ENCODE peak calls at places on chromosomes 12 and 14, in six cellular contexts. Y is trophoblast cell, S is IMR-90, L is mesendoderm, F is mesenchymal stem cell, Z is H9. V is an unnamed sample.

GRCh38 chr12:80282761-80283160 is 161.3 kb upstream of the PTPRQ start:
- DNase-seq in L (no peak), F (peak), S (peak), Z (no peak), Y (no peak), V (no peak)

GRCh38 chr12:96338852-96339478 is 61.3 kb downstream of the CDK17 start:
- DNase-seq in F (no peak), Z (no peak), L (no peak), Y (no peak), S (no peak), V (no peak)

GRCh38 chr12:121214171-121214777 is 4.3 kb downstream of the P2RX4 start:
- DNase-seq in F (peak), L (no peak), Y (peak), Z (no peak), S (peak), V (no peak)

GRCh38 chr12:88334271-88334670 is 192.2 kb downstream of the TMTC3 start:
- DNase-seq in F (peak), L (no peak), Z (no peak), Y (peak), S (peak), V (peak)

GRCh38 chr12:47967461-47968430 is 4.3 kb downstream of the TMEM106C start:
- DNase-seq in Z (no peak), Y (no peak), S (peak), L (no peak), F (peak), V (no peak)

GRCh38 chr12:124497658-124498057 is 69.8 kb downstream of the NCOR2 start:
- DNase-seq in Y (peak), Z (no peak), S (peak), F (peak), L (no peak), V (no peak)

GRCh38 chr14:101254805-101255764 is 306.2 kb upstream of the DIO3 start:
- DNase-seq in S (no peak), L (no peak), F (no peak), Z (no peak), Y (peak), V (no peak)

GRCh38 chr14:38208825-38209562 is 1.3 kb downstream of the SSTR1 start:
- DNase-seq in Z (peak), Y (no peak), S (peak), F (peak), L (no peak), V (peak)

GRCh38 chr14:22865424-22866215 is 5.9 kb upstream of the LRP10 start:
- DNase-seq in L (peak), Z (peak), F (no peak), S (no peak), Y (no peak), V (no peak)

GRCh38 chr12:21800011-21800410 is 25.5 kb upstream of the KCNJ8 start:
- DNase-seq in Y (no peak), F (no peak), Z (no peak), S (no peak), L (no peak), V (no peak)

GRCh38 chr14:59101441-59101840 is 87.0 kb upstream of the DAAM1 start:
- DNase-seq in Z (no peak), S (peak), F (no peak), L (no peak), Y (no peak), V (no peak)

GRCh38 chr12:9051156-9051545 is 61.8 kb downstream of the KLRG1 start:
- DNase-seq in Y (no peak), F (no peak), L (peak), Z (no peak), S (no peak), V (no peak)

GRCh38 chr12:5260591-5261086 is 171.3 kb upstream of the NTF3 start:
- DNase-seq in F (no peak), Y (no peak), L (no peak), S (no peak), Z (no peak), V (no peak)

GRCh38 chr14:33477752-33478151 is 473.1 kb downstream of the EGLN3 start:
- DNase-seq in Z (no peak), L (no peak), F (no peak), S (no peak), Y (no peak), V (peak)

GRCh38 chr12:29152223-29152868 is 3.3 kb downstream of the FAR2 start:
- DNase-seq in S (no peak), Z (no peak), F (no peak), Y (no peak), L (no peak), V (no peak)

GRCh38 chr14:24136684-24137528 is 912 bp downstream of the PSME1 start:
- DNase-seq in F (no peak), L (no peak), Z (no peak), Y (no peak), S (no peak), V (no peak)

GRCh38 chr12:18320036-18320617 is 58.8 kb downstream of the PIK3C2G start:
- DNase-seq in Z (peak), L (peak), Y (peak), S (peak), F (peak), V (peak)

GRCh38 chr14:57835751-57836150 is 30.1 kb downstream of the SLC35F4 start:
- DNase-seq in L (peak), F (no peak), Z (no peak), Y (no peak), S (no peak), V (no peak)

GRCh38 chr12:132045751-132046150 is 96.0 kb downstream of the EP400 start:
- DNase-seq in F (no peak), L (no peak), S (no peak), Y (no peak), Z (no peak), V (no peak)

GRCh38 chr12:56839489-56840442 is 76.6 kb downstream of the HSD17B6 start:
- DNase-seq in F (peak), Y (peak), Z (peak), S (peak), L (peak), V (peak)

GRCh38 chr12:12779529-12779928 is 5.9 kb upstream of the APOLD1 start:
- DNase-seq in Z (no peak), F (peak), Y (peak), L (no peak), S (peak), V (no peak)

GRCh38 chr12:90152897-90153624 is 444.4 kb upstream of the ATP2B1 start:
- DNase-seq in F (peak), Y (peak), Z (peak), S (no peak), L (peak), V (no peak)

GRCh38 chr12:40393031-40393430 is 168.2 kb downstream of the LRRK2 start:
- DNase-seq in F (no peak), S (no peak), Z (no peak), L (no peak), Y (no peak), V (no peak)
- H3K23ac ChIP-seq in F (no peak), S (no peak), Z (no peak), L (no peak), Y (no peak), V (no peak)

DNA sequence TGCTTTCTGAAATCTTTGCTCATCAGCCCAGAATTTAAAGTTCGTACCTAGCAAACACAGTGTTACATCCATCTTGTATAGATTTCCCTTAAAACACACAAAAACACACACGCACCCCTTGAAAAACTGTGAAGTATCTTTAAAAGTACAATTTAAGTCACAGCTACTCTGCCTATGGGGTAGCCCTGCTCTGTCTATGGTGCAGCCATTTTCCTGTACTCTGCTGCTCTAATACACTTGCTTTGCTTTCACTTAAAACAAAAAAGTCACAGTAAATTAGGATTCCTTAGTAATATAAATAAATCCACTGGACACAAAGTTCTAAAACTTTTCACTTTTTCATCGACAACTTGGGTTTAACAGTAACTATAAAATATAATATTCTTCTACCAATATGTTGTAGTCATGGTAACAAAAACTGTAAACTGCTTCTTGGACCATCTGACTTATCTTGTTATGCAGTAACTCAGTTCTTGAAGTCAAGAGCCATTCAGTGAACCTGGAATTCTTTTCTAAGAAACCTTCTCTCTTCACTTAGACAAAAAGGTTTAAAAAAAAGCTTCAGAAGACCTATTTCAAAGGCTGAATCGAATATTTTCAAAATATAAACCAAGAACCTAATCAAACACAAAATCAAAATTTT is 63.5 kb downstream of the MED13L start:
- DNase-seq in Y (no peak), F (no peak), S (no peak), Z (no peak), L (no peak), V (no peak)
- H3K23ac ChIP-seq in Y (no peak), F (no peak), S (no peak), Z (no peak), L (no peak), V (no peak)

DNA sequence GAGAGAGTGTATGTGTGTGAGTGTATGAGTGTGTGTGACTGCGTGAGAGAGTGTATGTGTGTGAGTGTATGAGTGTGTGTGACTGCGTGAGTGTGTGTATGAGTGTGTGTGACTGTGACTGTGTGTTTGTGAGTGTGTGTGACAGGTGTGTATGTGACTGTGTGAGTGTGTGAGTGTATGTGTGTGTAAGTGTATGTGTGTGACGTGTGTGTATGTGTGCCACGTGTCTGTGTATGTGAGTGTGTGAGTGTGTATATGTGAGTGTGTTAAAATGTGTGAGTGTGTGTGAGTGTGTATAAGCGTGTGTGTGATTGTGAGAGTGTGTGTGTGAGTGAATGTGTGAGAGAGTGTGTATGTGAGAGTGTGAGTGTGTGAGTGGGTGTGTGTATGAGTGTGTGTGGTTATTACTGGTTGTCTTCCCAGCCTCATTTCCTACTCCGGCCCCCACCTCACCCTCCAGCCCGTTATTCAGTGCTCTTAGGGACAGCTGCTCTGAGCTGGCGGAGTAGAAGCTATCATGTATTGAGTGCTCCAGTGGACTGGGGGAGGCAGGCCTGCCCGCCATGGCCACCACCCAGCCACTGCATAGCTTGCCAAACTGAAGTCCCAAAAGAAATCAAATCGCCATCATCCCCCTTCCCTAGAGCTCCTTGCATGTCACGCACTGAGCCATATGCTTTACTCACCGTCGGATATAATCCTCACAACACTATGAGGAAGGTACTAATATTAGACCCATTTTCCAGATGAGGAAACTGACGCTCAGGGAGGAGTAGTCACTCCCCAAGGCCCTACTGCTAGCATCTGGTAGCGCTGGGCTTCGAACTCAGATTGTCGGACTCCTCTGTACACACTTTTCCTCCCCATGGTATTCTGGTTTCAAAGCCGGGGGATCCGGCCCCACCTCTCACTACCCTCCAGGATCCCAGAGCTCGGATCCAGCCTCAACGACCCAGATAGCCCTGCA is 10.3 kb upstream of the MYL2 start:
- DNase-seq in F (no peak), Y (no peak), L (no peak), Z (peak), S (no peak), V (no peak)
- H3K23ac ChIP-seq in F (no peak), Y (no peak), L (no peak), Z (no peak), S (no peak), V (peak)

GRCh38 chr12:113465808-113466769 is 5.6 kb downstream of the LHX5 start:
- DNase-seq in F (no peak), Y (no peak), L (no peak), S (no peak), Z (peak), V (peak)

GRCh38 chr12:113467514-113468364 is 3.9 kb downstream of the LHX5 start:
- DNase-seq in S (no peak), F (no peak), L (no peak), Y (peak), Z (peak), V (no peak)

GRCh38 chr12:113464852-113465719 is 6.6 kb downstream of the LHX5 start:
- DNase-seq in Z (peak), S (no peak), Y (no peak), F (no peak), L (no peak), V (peak)

GRCh38 chr12:113467154-113467513 is 4.5 kb downstream of the LHX5 start:
- DNase-seq in Y (no peak), S (no peak), Z (peak), L (no peak), F (no peak), V (no peak)

GRCh38 chr12:113466770-113467153 is 4.9 kb downstream of the LHX5 start:
- DNase-seq in Y (no peak), L (no peak), Z (no peak), S (no peak), F (no peak), V (no peak)
- H3K23ac ChIP-seq in Y (no peak), L (no peak), Z (no peak), S (no peak), F (no peak), V (peak)

DNA sequence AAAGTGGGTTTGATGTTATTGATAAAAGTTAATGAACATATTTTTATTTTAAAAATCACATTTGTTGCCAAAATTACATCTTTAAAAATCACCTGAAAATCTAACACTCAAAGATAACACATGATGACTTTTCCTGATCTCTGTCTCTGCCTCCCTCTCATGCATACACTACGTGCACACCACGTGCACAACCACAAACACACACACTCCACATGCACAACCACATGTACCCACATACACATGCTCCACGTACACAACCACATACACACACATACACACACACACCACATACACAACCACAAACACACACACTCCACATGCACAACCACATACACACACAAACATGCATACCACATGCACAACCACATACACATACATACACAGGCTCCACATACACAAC is 61.8 kb upstream of the TMEM132C start:
- DNase-seq in Y (no peak), L (no peak), S (no peak), Z (no peak), F (no peak), V (no peak)
- H3K23ac ChIP-seq in Y (peak), L (no peak), S (no peak), Z (no peak), F (no peak), V (no peak)

GRCh38 chr12:45727994-45728624 is 1.4 kb upstream of the ARID2 start:
- DNase-seq in L (no peak), S (peak), Z (no peak), F (no peak), Y (peak), V (no peak)
- H3K23ac ChIP-seq in L (peak), S (peak), Z (no peak), F (no peak), Y (no peak), V (no peak)

GRCh38 chr12:50419112-50419909 is 18.6 kb downstream of the LARP4 start:
- DNase-seq in S (no peak), L (peak), Z (no peak), Y (no peak), F (no peak), V (no peak)
- H3K23ac ChIP-seq in S (no peak), L (no peak), Z (no peak), Y (no peak), F (no peak), V (no peak)

GRCh38 chr12:14970467-14970866 is 2.4 kb upstream of the PDE6H start:
- DNase-seq in S (peak), Y (no peak), Z (no peak), L (no peak), F (peak), V (no peak)

GRCh38 chr12:14972816-14973215 is at the start of gene PDE6H:
- DNase-seq in L (no peak), S (no peak), Z (no peak), Y (peak), F (no peak), V (no peak)

GRCh38 chr12:14975451-14975850 is 2.6 kb downstream of the PDE6H start:
- DNase-seq in Y (no peak), Z (no peak), F (no peak), S (no peak), L (no peak), V (no peak)

GRCh38 chr12:14979468-14979867 is 6.6 kb downstream of the PDE6H start:
- DNase-seq in F (no peak), Y (no peak), Z (no peak), S (no peak), L (no peak), V (no peak)

DNA sequence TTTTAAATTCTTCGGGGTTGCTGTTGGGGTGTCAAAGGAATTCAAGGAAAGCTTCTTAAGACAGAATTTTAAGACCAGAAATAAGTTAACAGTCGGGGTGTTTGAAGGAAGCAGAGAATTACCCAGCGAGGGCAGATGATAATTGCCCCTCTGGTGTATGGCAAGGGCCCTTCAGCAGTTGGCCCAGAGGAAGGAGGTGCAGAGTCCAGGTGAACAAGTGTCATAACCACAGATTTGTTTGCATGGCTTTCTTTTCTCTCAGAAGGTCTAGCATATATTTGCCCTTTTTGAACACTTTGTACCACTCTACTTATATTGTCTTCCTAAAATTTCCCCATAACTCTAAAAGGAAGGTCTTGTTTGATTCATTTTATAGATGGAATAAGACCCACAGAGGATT is 1.8 kb downstream of the PDE6H start:
- DNase-seq in F (no peak), L (no peak), Y (no peak), S (no peak), Z (no peak), V (no peak)
- H3K23ac ChIP-seq in F (no peak), L (no peak), Y (no peak), S (no peak), Z (no peak), V (no peak)

GRCh38 chr14:96383445-96383844 is 8.5 kb upstream of the AK7 start:
- DNase-seq in Z (no peak), Y (no peak), F (peak), S (peak), L (no peak), V (no peak)
- H3K23ac ChIP-seq in Z (no peak), Y (no peak), F (no peak), S (no peak), L (no peak), V (no peak)

DNA sequence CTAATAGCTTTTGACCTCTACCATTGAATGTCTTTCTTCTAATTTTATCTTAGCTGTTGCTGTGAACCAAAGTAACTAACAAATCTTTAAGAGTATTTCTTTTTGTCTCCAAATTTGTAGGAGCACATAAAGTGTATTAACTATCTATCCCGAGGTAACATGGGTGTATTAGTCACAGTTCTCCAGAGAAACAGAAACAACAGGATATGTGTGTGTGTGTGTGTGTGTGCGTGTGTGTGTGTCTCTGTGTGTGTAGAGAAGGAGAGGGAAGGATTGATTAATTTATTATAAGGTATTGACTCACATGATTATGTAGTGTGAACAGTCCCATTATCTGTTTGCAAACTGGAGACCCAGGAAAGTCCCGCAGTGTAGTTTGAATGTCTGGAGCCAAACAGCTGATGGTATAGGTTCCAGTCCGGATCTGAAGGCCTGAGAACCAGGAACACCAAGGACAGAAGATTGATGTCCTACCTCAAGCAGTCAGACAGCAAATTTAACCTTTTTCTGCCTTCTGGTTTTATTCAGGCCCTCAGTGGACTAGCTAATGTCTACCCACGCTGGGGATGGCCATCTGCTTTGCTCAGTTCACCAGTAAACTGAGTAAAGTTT is 14.4 kb downstream of the G2E3 start:
- DNase-seq in L (no peak), Z (no peak), F (peak), Y (no peak), S (peak), V (no peak)
- H3K23ac ChIP-seq in L (no peak), Z (no peak), F (no peak), Y (no peak), S (no peak), V (no peak)